ENCODE peak calls at places on chromosome 20, in four cellular contexts. One of them, this sample, is unnamed.

GRCh38 chr20:50916257-50916656 is 15.0 kb downstream of the ADNP start:
- DNase-seq in T-helper 2 cell treated with Interferon-gamma antibody and Interleukin-4, amounts not matched to agents 5 μg/mL and 100 μg/mL, for 36 hours: no peak
- DNase-seq in MV-4-11: no peak
- DNase-seq in activated CD8-positive, alpha-beta T cell treated with anti-CD3 and anti-CD28 coated beads for 36 hours: no peak
- DNase-seq in this sample: peak; percentile 9

GRCh38 chr20:23065438-23066201 is 16.1 kb upstream of the THBD start:
- DNase-seq in T-helper 2 cell treated with Interferon-gamma antibody and Interleukin-4, amounts not matched to agents 5 μg/mL and 100 μg/mL, for 36 hours: no peak
- DNase-seq in MV-4-11: no peak
- DNase-seq in activated CD8-positive, alpha-beta T cell treated with anti-CD3 and anti-CD28 coated beads for 36 hours: no peak
- DNase-seq in this sample: no peak

GRCh38 chr20:64119681-64120341 is 12.4 kb upstream of the NPBWR2 start:
- DNase-seq in T-helper 2 cell treated with Interferon-gamma antibody and Interleukin-4, amounts not matched to agents 5 μg/mL and 100 μg/mL, for 36 hours: no peak
- DNase-seq in MV-4-11: no peak
- DNase-seq in activated CD8-positive, alpha-beta T cell treated with anti-CD3 and anti-CD28 coated beads for 36 hours: peak; percentile 15
- DNase-seq in this sample: no peak

GRCh38 chr20:63025534-63026331 is 19.0 kb upstream of the BHLHE23 start:
- DNase-seq in T-helper 2 cell treated with Interferon-gamma antibody and Interleukin-4, amounts not matched to agents 5 μg/mL and 100 μg/mL, for 36 hours: no peak
- DNase-seq in MV-4-11: peak; percentile 24
- DNase-seq in activated CD8-positive, alpha-beta T cell treated with anti-CD3 and anti-CD28 coated beads for 36 hours: peak; percentile 61
- DNase-seq in this sample: no peak

GRCh38 chr20:55140631-55141030 is 665.2 kb downstream of the DOK5 start:
- DNase-seq in T-helper 2 cell treated with Interferon-gamma antibody and Interleukin-4, amounts not matched to agents 5 μg/mL and 100 μg/mL, for 36 hours: no peak
- DNase-seq in MV-4-11: no peak
- DNase-seq in activated CD8-positive, alpha-beta T cell treated with anti-CD3 and anti-CD28 coated beads for 36 hours: no peak
- DNase-seq in this sample: peak; percentile 50

GRCh38 chr20:46681032-46681854 is 8.0 kb downstream of the TP53RK start:
- DNase-seq in T-helper 2 cell treated with Interferon-gamma antibody and Interleukin-4, amounts not matched to agents 5 μg/mL and 100 μg/mL, for 36 hours: peak; percentile 42
- DNase-seq in MV-4-11: peak; percentile 51
- DNase-seq in activated CD8-positive, alpha-beta T cell treated with anti-CD3 and anti-CD28 coated beads for 36 hours: peak; percentile 87
- DNase-seq in this sample: peak; percentile 64

GRCh38 chr20:32966881-32967781 is 37.1 kb downstream of the SUN5 start:
- DNase-seq in T-helper 2 cell treated with Interferon-gamma antibody and Interleukin-4, amounts not matched to agents 5 μg/mL and 100 μg/mL, for 36 hours: peak; percentile 53
- DNase-seq in MV-4-11: peak; percentile 23
- DNase-seq in activated CD8-positive, alpha-beta T cell treated with anti-CD3 and anti-CD28 coated beads for 36 hours: peak; percentile 82
- DNase-seq in this sample: no peak

GRCh38 chr20:31638317-31638716 is 605 bp downstream of the COX4I2 start:
- DNase-seq in T-helper 2 cell treated with Interferon-gamma antibody and Interleukin-4, amounts not matched to agents 5 μg/mL and 100 μg/mL, for 36 hours: no peak
- DNase-seq in MV-4-11: no peak
- DNase-seq in activated CD8-positive, alpha-beta T cell treated with anti-CD3 and anti-CD28 coated beads for 36 hours: no peak
- DNase-seq in this sample: no peak

GRCh38 chr20:57480444-57481152 is 44.3 kb downstream of the CTCFL start:
- DNase-seq in T-helper 2 cell treated with Interferon-gamma antibody and Interleukin-4, amounts not matched to agents 5 μg/mL and 100 μg/mL, for 36 hours: no peak
- DNase-seq in MV-4-11: peak; percentile 31
- DNase-seq in activated CD8-positive, alpha-beta T cell treated with anti-CD3 and anti-CD28 coated beads for 36 hours: peak; percentile 51
- DNase-seq in this sample: no peak

GRCh38 chr20:20371133-20371532 is 3.2 kb downstream of the INSM1 start:
- DNase-seq in T-helper 2 cell treated with Interferon-gamma antibody and Interleukin-4, amounts not matched to agents 5 μg/mL and 100 μg/mL, for 36 hours: no peak
- DNase-seq in MV-4-11: no peak
- DNase-seq in activated CD8-positive, alpha-beta T cell treated with anti-CD3 and anti-CD28 coated beads for 36 hours: no peak
- DNase-seq in this sample: no peak

GRCh38 chr20:4304601-4305000 is 289.2 kb upstream of the RNF24 start:
- DNase-seq in T-helper 2 cell treated with Interferon-gamma antibody and Interleukin-4, amounts not matched to agents 5 μg/mL and 100 μg/mL, for 36 hours: no peak
- DNase-seq in MV-4-11: no peak
- DNase-seq in activated CD8-positive, alpha-beta T cell treated with anti-CD3 and anti-CD28 coated beads for 36 hours: no peak
- DNase-seq in this sample: no peak

GRCh38 chr20:20992274-20992673 is 113.9 kb downstream of the LINC00237 start:
- DNase-seq in T-helper 2 cell treated with Interferon-gamma antibody and Interleukin-4, amounts not matched to agents 5 μg/mL and 100 μg/mL, for 36 hours: no peak
- DNase-seq in MV-4-11: no peak
- DNase-seq in activated CD8-positive, alpha-beta T cell treated with anti-CD3 and anti-CD28 coated beads for 36 hours: no peak
- DNase-seq in this sample: no peak

GRCh38 chr20:5024982-5025381 is 23.7 kb upstream of the SLC23A2 start:
- DNase-seq in T-helper 2 cell treated with Interferon-gamma antibody and Interleukin-4, amounts not matched to agents 5 μg/mL and 100 μg/mL, for 36 hours: no peak
- DNase-seq in MV-4-11: peak; percentile 17
- DNase-seq in activated CD8-positive, alpha-beta T cell treated with anti-CD3 and anti-CD28 coated beads for 36 hours: no peak
- DNase-seq in this sample: no peak

GRCh38 chr20:20548527-20549266 is 163.7 kb downstream of the RALGAPA2 start:
- DNase-seq in T-helper 2 cell treated with Interferon-gamma antibody and Interleukin-4, amounts not matched to agents 5 μg/mL and 100 μg/mL, for 36 hours: no peak
- DNase-seq in MV-4-11: no peak
- DNase-seq in activated CD8-positive, alpha-beta T cell treated with anti-CD3 and anti-CD28 coated beads for 36 hours: no peak
- DNase-seq in this sample: no peak

GRCh38 chr20:60869032-60869550 is 383.0 kb upstream of the CDH4 start:
- DNase-seq in T-helper 2 cell treated with Interferon-gamma antibody and Interleukin-4, amounts not matched to agents 5 μg/mL and 100 μg/mL, for 36 hours: no peak
- DNase-seq in MV-4-11: no peak
- DNase-seq in activated CD8-positive, alpha-beta T cell treated with anti-CD3 and anti-CD28 coated beads for 36 hours: no peak
- DNase-seq in this sample: no peak

GRCh38 chr20:49275634-49276033 is 2.2 kb downstream of the ZNFX1 start:
- DNase-seq in T-helper 2 cell treated with Interferon-gamma antibody and Interleukin-4, amounts not matched to agents 5 μg/mL and 100 μg/mL, for 36 hours: no peak
- DNase-seq in MV-4-11: no peak
- DNase-seq in activated CD8-positive, alpha-beta T cell treated with anti-CD3 and anti-CD28 coated beads for 36 hours: no peak
- DNase-seq in this sample: no peak

GRCh38 chr20:48398506-48399449 is 429.0 kb downstream of the PREX1 start:
- DNase-seq in T-helper 2 cell treated with Interferon-gamma antibody and Interleukin-4, amounts not matched to agents 5 μg/mL and 100 μg/mL, for 36 hours: no peak
- DNase-seq in MV-4-11: no peak
- DNase-seq in activated CD8-positive, alpha-beta T cell treated with anti-CD3 and anti-CD28 coated beads for 36 hours: no peak
- DNase-seq in this sample: no peak

GRCh38 chr20:61789329-61789728 is 276.4 kb downstream of the TAF4 start:
- DNase-seq in T-helper 2 cell treated with Interferon-gamma antibody and Interleukin-4, amounts not matched to agents 5 μg/mL and 100 μg/mL, for 36 hours: no peak
- DNase-seq in MV-4-11: no peak
- DNase-seq in activated CD8-positive, alpha-beta T cell treated with anti-CD3 and anti-CD28 coated beads for 36 hours: no peak
- DNase-seq in this sample: no peak

GRCh38 chr20:7728373-7728772 is 211.9 kb downstream of the HAO1 start:
- DNase-seq in T-helper 2 cell treated with Interferon-gamma antibody and Interleukin-4, amounts not matched to agents 5 μg/mL and 100 μg/mL, for 36 hours: no peak
- DNase-seq in MV-4-11: peak; percentile 4
- DNase-seq in activated CD8-positive, alpha-beta T cell treated with anti-CD3 and anti-CD28 coated beads for 36 hours: no peak
- DNase-seq in this sample: no peak

GRCh38 chr20:49979030-49979832 is 3.5 kb upstream of the SNAI1 start:
- DNase-seq in T-helper 2 cell treated with Interferon-gamma antibody and Interleukin-4, amounts not matched to agents 5 μg/mL and 100 μg/mL, for 36 hours: peak; percentile 49
- DNase-seq in MV-4-11: no peak
- DNase-seq in activated CD8-positive, alpha-beta T cell treated with anti-CD3 and anti-CD28 coated beads for 36 hours: peak; percentile 61
- DNase-seq in this sample: peak; percentile 70

GRCh38 chr20:31720486-31721407 is 1.9 kb downstream of the BCL2L1 start:
- DNase-seq in T-helper 2 cell treated with Interferon-gamma antibody and Interleukin-4, amounts not matched to agents 5 μg/mL and 100 μg/mL, for 36 hours: peak; percentile 17
- DNase-seq in MV-4-11: no peak
- DNase-seq in activated CD8-positive, alpha-beta T cell treated with anti-CD3 and anti-CD28 coated beads for 36 hours: peak; percentile 57
- DNase-seq in this sample: no peak

GRCh38 chr20:58479666-58480454 is 35.3 kb downstream of the APCDD1L start:
- DNase-seq in T-helper 2 cell treated with Interferon-gamma antibody and Interleukin-4, amounts not matched to agents 5 μg/mL and 100 μg/mL, for 36 hours: no peak
- DNase-seq in MV-4-11: no peak
- DNase-seq in activated CD8-positive, alpha-beta T cell treated with anti-CD3 and anti-CD28 coated beads for 36 hours: no peak
- DNase-seq in this sample: no peak

GRCh38 chr20:16608265-16608636 is 35.0 kb upstream of the KIF16B start:
- DNase-seq in T-helper 2 cell treated with Interferon-gamma antibody and Interleukin-4, amounts not matched to agents 5 μg/mL and 100 μg/mL, for 36 hours: no peak
- DNase-seq in MV-4-11: no peak
- DNase-seq in activated CD8-positive, alpha-beta T cell treated with anti-CD3 and anti-CD28 coated beads for 36 hours: no peak
- DNase-seq in this sample: no peak

GRCh38 chr20:13822459-13822858 is 37.6 kb downstream of the NDUFAF5 start:
- DNase-seq in T-helper 2 cell treated with Interferon-gamma antibody and Interleukin-4, amounts not matched to agents 5 μg/mL and 100 μg/mL, for 36 hours: no peak
- DNase-seq in MV-4-11: no peak
- DNase-seq in activated CD8-positive, alpha-beta T cell treated with anti-CD3 and anti-CD28 coated beads for 36 hours: no peak
- DNase-seq in this sample: no peak

GRCh38 chr20:58669287-58670006 is 18.4 kb downstream of the STX16 start:
- DNase-seq in T-helper 2 cell treated with Interferon-gamma antibody and Interleukin-4, amounts not matched to agents 5 μg/mL and 100 μg/mL, for 36 hours: no peak
- DNase-seq in MV-4-11: no peak
- DNase-seq in activated CD8-positive, alpha-beta T cell treated with anti-CD3 and anti-CD28 coated beads for 36 hours: no peak
- DNase-seq in this sample: no peak

GRCh38 chr20:22577515-22578220 is 6.7 kb downstream of the FOXA2 start:
- DNase-seq in T-helper 2 cell treated with Interferon-gamma antibody and Interleukin-4, amounts not matched to agents 5 μg/mL and 100 μg/mL, for 36 hours: no peak
- DNase-seq in MV-4-11: no peak
- DNase-seq in activated CD8-positive, alpha-beta T cell treated with anti-CD3 and anti-CD28 coated beads for 36 hours: no peak
- DNase-seq in this sample: no peak

GRCh38 chr20:35661013-35661412 is 3.7 kb downstream of the CPNE1 start:
- DNase-seq in T-helper 2 cell treated with Interferon-gamma antibody and Interleukin-4, amounts not matched to agents 5 μg/mL and 100 μg/mL, for 36 hours: no peak
- DNase-seq in MV-4-11: no peak
- DNase-seq in activated CD8-positive, alpha-beta T cell treated with anti-CD3 and anti-CD28 coated beads for 36 hours: no peak
- DNase-seq in this sample: no peak

GRCh38 chr20:25453035-25453810 is 45.8 kb downstream of the GINS1 start:
- DNase-seq in T-helper 2 cell treated with Interferon-gamma antibody and Interleukin-4, amounts not matched to agents 5 μg/mL and 100 μg/mL, for 36 hours: no peak
- DNase-seq in MV-4-11: no peak
- DNase-seq in activated CD8-positive, alpha-beta T cell treated with anti-CD3 and anti-CD28 coated beads for 36 hours: no peak
- DNase-seq in this sample: no peak

GRCh38 chr20:21781446-21782075 is 76.1 kb downstream of the PAX1 start:
- DNase-seq in T-helper 2 cell treated with Interferon-gamma antibody and Interleukin-4, amounts not matched to agents 5 μg/mL and 100 μg/mL, for 36 hours: no peak
- DNase-seq in MV-4-11: no peak
- DNase-seq in activated CD8-positive, alpha-beta T cell treated with anti-CD3 and anti-CD28 coated beads for 36 hours: no peak
- DNase-seq in this sample: no peak

GRCh38 chr20:16472045-16472872 is 101.0 kb downstream of the KIF16B start:
- DNase-seq in T-helper 2 cell treated with Interferon-gamma antibody and Interleukin-4, amounts not matched to agents 5 μg/mL and 100 μg/mL, for 36 hours: no peak
- DNase-seq in MV-4-11: no peak
- DNase-seq in activated CD8-positive, alpha-beta T cell treated with anti-CD3 and anti-CD28 coated beads for 36 hours: no peak
- DNase-seq in this sample: peak; percentile 86

GRCh38 chr20:44684047-44684965 is 30.9 kb upstream of the CCN5 start:
- DNase-seq in T-helper 2 cell treated with Interferon-gamma antibody and Interleukin-4, amounts not matched to agents 5 μg/mL and 100 μg/mL, for 36 hours: no peak
- DNase-seq in MV-4-11: no peak
- DNase-seq in activated CD8-positive, alpha-beta T cell treated with anti-CD3 and anti-CD28 coated beads for 36 hours: peak; percentile 15
- DNase-seq in this sample: no peak

GRCh38 chr20:47358672-47359532 is 2.4 kb upstream of the ZMYND8 start:
- DNase-seq in T-helper 2 cell treated with Interferon-gamma antibody and Interleukin-4, amounts not matched to agents 5 μg/mL and 100 μg/mL, for 36 hours: no peak
- DNase-seq in MV-4-11: peak; percentile 87
- DNase-seq in activated CD8-positive, alpha-beta T cell treated with anti-CD3 and anti-CD28 coated beads for 36 hours: no peak
- DNase-seq in this sample: peak; percentile 91

GRCh38 chr20:45945678-45946148 is 11.2 kb downstream of the PCIF1 start:
- DNase-seq in T-helper 2 cell treated with Interferon-gamma antibody and Interleukin-4, amounts not matched to agents 5 μg/mL and 100 μg/mL, for 36 hours: no peak
- DNase-seq in MV-4-11: peak; percentile 90
- DNase-seq in activated CD8-positive, alpha-beta T cell treated with anti-CD3 and anti-CD28 coated beads for 36 hours: no peak
- DNase-seq in this sample: no peak

GRCh38 chr20:56781108-56781739 is 152.1 kb downstream of the TFAP2C start:
- DNase-seq in T-helper 2 cell treated with Interferon-gamma antibody and Interleukin-4, amounts not matched to agents 5 μg/mL and 100 μg/mL, for 36 hours: no peak
- DNase-seq in MV-4-11: peak; percentile 47
- DNase-seq in activated CD8-positive, alpha-beta T cell treated with anti-CD3 and anti-CD28 coated beads for 36 hours: no peak
- DNase-seq in this sample: no peak

GRCh38 chr20:4091332-4092135 is 76.2 kb upstream of the RNF24 start:
- DNase-seq in T-helper 2 cell treated with Interferon-gamma antibody and Interleukin-4, amounts not matched to agents 5 μg/mL and 100 μg/mL, for 36 hours: no peak
- DNase-seq in MV-4-11: peak; percentile 52
- DNase-seq in activated CD8-positive, alpha-beta T cell treated with anti-CD3 and anti-CD28 coated beads for 36 hours: peak; percentile 54
- DNase-seq in this sample: peak; percentile 85

GRCh38 chr20:60219984-60220540 is 261.8 kb downstream of the CDH26 start:
- DNase-seq in T-helper 2 cell treated with Interferon-gamma antibody and Interleukin-4, amounts not matched to agents 5 μg/mL and 100 μg/mL, for 36 hours: no peak
- DNase-seq in MV-4-11: no peak
- DNase-seq in activated CD8-positive, alpha-beta T cell treated with anti-CD3 and anti-CD28 coated beads for 36 hours: no peak
- DNase-seq in this sample: no peak

GRCh38 chr20:9177278-9177677 is 108.4 kb downstream of the PLCB4 start:
- DNase-seq in T-helper 2 cell treated with Interferon-gamma antibody and Interleukin-4, amounts not matched to agents 5 μg/mL and 100 μg/mL, for 36 hours: no peak
- DNase-seq in MV-4-11: no peak
- DNase-seq in activated CD8-positive, alpha-beta T cell treated with anti-CD3 and anti-CD28 coated beads for 36 hours: no peak
- DNase-seq in this sample: no peak

GRCh38 chr20:62056377-62056776 is 9.3 kb downstream of the TAF4 start:
- DNase-seq in T-helper 2 cell treated with Interferon-gamma antibody and Interleukin-4, amounts not matched to agents 5 μg/mL and 100 μg/mL, for 36 hours: no peak
- DNase-seq in MV-4-11: no peak
- DNase-seq in activated CD8-positive, alpha-beta T cell treated with anti-CD3 and anti-CD28 coated beads for 36 hours: no peak
- DNase-seq in this sample: no peak